ENCODE peak calls at places on chromosomes 13 and 19, in six cellular contexts. One of them, this sample, is unnamed.

GRCh38 chr13:80134360-80134759 is 206.6 kb downstream of the SPRY2 start:
- DNase-seq in neural progenitor cell: peak; percentile 73
- DNase-seq in fibroblast of lung: no peak
- DNase-seq in mammary epithelial cell: no peak
- DNase-seq in A549: no peak
- DNase-seq in IMR-90: no peak
- DNase-seq in this sample: no peak

GRCh38 chr19:38852231-38853044 is 2.7 kb upstream of the HNRNPL start:
- DNase-seq in IMR-90: peak; percentile 79
- DNase-seq in fibroblast of lung: peak; percentile 60
- DNase-seq in mammary epithelial cell: peak; percentile 64
- DNase-seq in A549: peak; percentile 86
- DNase-seq in neural progenitor cell: peak; percentile 60
- DNase-seq in this sample: no peak

GRCh38 chr13:31476753-31477152 is 262.6 kb upstream of the RXFP2 start:
- DNase-seq in mammary epithelial cell: no peak
- DNase-seq in IMR-90: no peak
- DNase-seq in neural progenitor cell: no peak
- DNase-seq in A549: peak; percentile 1
- DNase-seq in fibroblast of lung: peak; percentile 28
- DNase-seq in this sample: no peak

GRCh38 chr13:27319404-27319803 is 48.8 kb downstream of the RASL11A start:
- DNase-seq in A549: no peak
- DNase-seq in fibroblast of lung: no peak
- DNase-seq in IMR-90: no peak
- DNase-seq in mammary epithelial cell: no peak
- DNase-seq in neural progenitor cell: no peak
- DNase-seq in this sample: no peak

GRCh38 chr13:77492982-77493381 is 42.5 kb upstream of the SCEL start:
- DNase-seq in mammary epithelial cell: peak; percentile 16
- DNase-seq in fibroblast of lung: peak; percentile 42
- DNase-seq in A549: no peak
- DNase-seq in neural progenitor cell: no peak
- DNase-seq in IMR-90: no peak
- DNase-seq in this sample: peak; percentile 4

GRCh38 chr13:111518161-111518791 is 197.8 kb downstream of the TEX29 start:
- DNase-seq in mammary epithelial cell: no peak
- DNase-seq in fibroblast of lung: no peak
- DNase-seq in neural progenitor cell: no peak
- DNase-seq in A549: no peak
- DNase-seq in IMR-90: no peak
- DNase-seq in this sample: no peak

GRCh38 chr13:33206425-33206824 is 79.1 kb downstream of the STARD13 start:
- DNase-seq in fibroblast of lung: peak; percentile 51
- DNase-seq in IMR-90: peak; percentile 76
- DNase-seq in neural progenitor cell: no peak
- DNase-seq in A549: no peak
- DNase-seq in mammary epithelial cell: no peak
- DNase-seq in this sample: no peak

GRCh38 chr13:23160241-23161175 is 20.3 kb upstream of the SGCG start:
- DNase-seq in fibroblast of lung: peak; percentile 71
- DNase-seq in IMR-90: no peak
- DNase-seq in neural progenitor cell: peak; percentile 53
- DNase-seq in mammary epithelial cell: no peak
- DNase-seq in A549: no peak
- DNase-seq in this sample: no peak

GRCh38 chr19:16191216-16191908 is 6.2 kb downstream of the FAM32A start:
- DNase-seq in A549: no peak
- DNase-seq in neural progenitor cell: no peak
- DNase-seq in fibroblast of lung: no peak
- DNase-seq in IMR-90: no peak
- DNase-seq in mammary epithelial cell: no peak
- DNase-seq in this sample: no peak

GRCh38 chr19:10718205-10719196 is 622 bp downstream of the DNM2 start:
- DNase-seq in fibroblast of lung: peak; percentile 21
- DNase-seq in neural progenitor cell: peak; percentile 71
- DNase-seq in mammary epithelial cell: peak; percentile 31
- DNase-seq in A549: no peak
- DNase-seq in IMR-90: peak; percentile 28
- DNase-seq in this sample: no peak

GRCh38 chr13:29125934-29126424 is 305.8 kb downstream of the MTUS2 start:
- DNase-seq in mammary epithelial cell: no peak
- DNase-seq in IMR-90: no peak
- DNase-seq in A549: no peak
- DNase-seq in fibroblast of lung: no peak
- DNase-seq in neural progenitor cell: no peak
- DNase-seq in this sample: no peak

GRCh38 chr19:55687281-55688172 is 12.5 kb downstream of the EPN1 start:
- DNase-seq in IMR-90: no peak
- DNase-seq in A549: no peak
- DNase-seq in neural progenitor cell: no peak
- DNase-seq in fibroblast of lung: no peak
- DNase-seq in mammary epithelial cell: no peak
- DNase-seq in this sample: no peak

GRCh38 chr19:18749362-18750231 is 41.5 kb downstream of the COMP start:
- DNase-seq in fibroblast of lung: no peak
- DNase-seq in A549: no peak
- DNase-seq in neural progenitor cell: peak; percentile 42
- DNase-seq in mammary epithelial cell: no peak
- DNase-seq in IMR-90: no peak
- DNase-seq in this sample: no peak
- H3K4me2 ChIP-seq in fibroblast of lung: no peak overlapping the region
- H3K4me2 ChIP-seq in A549: no peak overlapping the region
- H3K4me2 ChIP-seq in neural progenitor cell: peak overlapping the region; percentile 49
- H3K4me2 ChIP-seq in mammary epithelial cell: no peak overlapping the region
- H3K4me2 ChIP-seq in IMR-90: no peak overlapping the region
- H3K4me2 ChIP-seq in this sample: no peak overlapping the region

GRCh38 chr19:5001547-5002131 is 32.7 kb downstream of the KDM4B start:
- DNase-seq in IMR-90: peak; percentile 71
- DNase-seq in A549: peak; percentile 51
- DNase-seq in neural progenitor cell: peak; percentile 61
- DNase-seq in fibroblast of lung: peak; percentile 63
- DNase-seq in mammary epithelial cell: peak; percentile 25
- DNase-seq in this sample: peak; percentile 58
- H3K4me2 ChIP-seq in IMR-90: no peak overlapping the region
- H3K4me2 ChIP-seq in A549: peak overlapping the region; percentile 61
- H3K4me2 ChIP-seq in neural progenitor cell: no peak overlapping the region
- H3K4me2 ChIP-seq in fibroblast of lung: no peak overlapping the region
- H3K4me2 ChIP-seq in mammary epithelial cell: no peak overlapping the region
- H3K4me2 ChIP-seq in this sample: peak overlapping the region; percentile 55

GRCh38 chr13:95209109-95209508 is 92.1 kb downstream of the ABCC4 start:
- DNase-seq in IMR-90: no peak
- DNase-seq in A549: no peak
- DNase-seq in mammary epithelial cell: no peak
- DNase-seq in neural progenitor cell: no peak
- DNase-seq in fibroblast of lung: no peak
- DNase-seq in this sample: no peak

GRCh38 chr13:95204231-95204765 is 97.0 kb downstream of the ABCC4 start:
- DNase-seq in neural progenitor cell: no peak
- DNase-seq in A549: no peak
- DNase-seq in fibroblast of lung: no peak
- DNase-seq in IMR-90: no peak
- DNase-seq in mammary epithelial cell: no peak
- DNase-seq in this sample: no peak

GRCh38 chr13:95212962-95213850 is 88.0 kb downstream of the ABCC4 start:
- DNase-seq in A549: no peak
- DNase-seq in IMR-90: no peak
- DNase-seq in fibroblast of lung: no peak
- DNase-seq in neural progenitor cell: no peak
- DNase-seq in mammary epithelial cell: no peak
- DNase-seq in this sample: no peak

GRCh38 chr13:95206116-95206515 is 95.1 kb downstream of the ABCC4 start:
- DNase-seq in neural progenitor cell: no peak
- DNase-seq in mammary epithelial cell: no peak
- DNase-seq in A549: no peak
- DNase-seq in fibroblast of lung: no peak
- DNase-seq in IMR-90: no peak
- DNase-seq in this sample: no peak

GRCh38 chr13:95207769-95208366 is 93.4 kb downstream of the ABCC4 start:
- DNase-seq in A549: no peak
- DNase-seq in fibroblast of lung: no peak
- DNase-seq in mammary epithelial cell: no peak
- DNase-seq in neural progenitor cell: no peak
- DNase-seq in IMR-90: no peak
- DNase-seq in this sample: no peak
- H3K4me2 ChIP-seq in A549: no peak overlapping the region
- H3K4me2 ChIP-seq in fibroblast of lung: no peak overlapping the region
- H3K4me2 ChIP-seq in mammary epithelial cell: no peak overlapping the region
- H3K4me2 ChIP-seq in neural progenitor cell: no peak overlapping the region
- H3K4me2 ChIP-seq in IMR-90: no peak overlapping the region
- H3K4me2 ChIP-seq in this sample: no peak overlapping the region

DNA sequence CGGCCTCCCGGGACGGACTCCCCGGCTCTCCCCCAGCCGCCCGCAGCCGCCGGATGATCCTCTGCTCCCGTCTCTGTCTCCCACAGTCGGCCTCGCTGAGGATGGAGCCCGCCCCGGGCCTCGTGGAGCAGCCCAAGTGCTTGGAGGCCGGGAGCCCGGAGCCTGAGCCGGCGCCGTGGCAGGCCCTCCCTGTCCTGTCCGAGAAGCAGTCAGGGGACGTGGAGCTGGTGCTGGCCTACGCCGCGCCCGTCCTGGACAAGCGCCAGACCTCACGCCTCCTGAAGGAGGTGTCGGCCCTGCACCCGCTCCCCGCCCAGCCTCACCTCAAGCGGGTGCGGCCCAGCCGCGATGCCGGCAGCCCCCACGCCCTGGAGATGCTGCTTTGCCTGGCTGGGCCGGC is 6.8 kb downstream of the ADAT3 start:
- DNase-seq in neural progenitor cell: no peak
- DNase-seq in fibroblast of lung: no peak
- DNase-seq in IMR-90: no peak
- DNase-seq in A549: no peak
- DNase-seq in mammary epithelial cell: no peak
- DNase-seq in this sample: no peak
- H3K4me2 ChIP-seq in neural progenitor cell: no peak overlapping the region
- H3K4me2 ChIP-seq in fibroblast of lung: no peak overlapping the region
- H3K4me2 ChIP-seq in IMR-90: no peak overlapping the region
- H3K4me2 ChIP-seq in A549: no peak overlapping the region
- H3K4me2 ChIP-seq in mammary epithelial cell: no peak overlapping the region
- H3K4me2 ChIP-seq in this sample: no peak overlapping the region

DNA sequence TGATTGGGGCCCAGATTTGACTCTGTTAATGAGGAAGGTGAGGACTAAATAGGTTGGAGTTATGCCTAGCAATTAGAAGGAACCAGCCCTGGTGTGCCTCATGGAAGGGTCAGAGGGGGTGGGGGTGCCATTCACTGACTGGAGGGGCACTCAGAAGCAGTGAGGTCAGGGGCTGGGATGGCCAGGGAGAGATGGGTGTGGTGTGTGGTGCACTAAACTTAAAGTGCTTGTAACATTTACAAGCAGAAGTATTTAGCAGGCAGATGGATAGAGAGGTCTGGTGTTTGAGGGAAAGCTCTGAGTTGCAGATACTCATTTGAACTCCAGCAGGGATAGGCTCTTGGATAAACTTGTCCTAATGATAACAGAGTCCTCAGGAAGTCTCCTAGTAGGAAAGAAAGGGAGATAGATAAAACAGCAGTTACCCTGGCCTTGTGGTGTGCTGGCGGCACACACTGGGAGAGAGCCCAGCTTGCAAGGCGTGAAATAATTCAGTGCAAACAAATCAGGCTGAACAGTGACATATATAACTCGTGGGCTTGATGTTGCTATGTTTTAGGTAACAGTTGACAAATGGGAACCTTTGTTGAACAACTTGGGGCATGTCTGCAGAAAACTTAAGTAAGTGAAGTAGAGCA is 20.0 kb upstream of the UPF3A start:
- DNase-seq in fibroblast of lung: no peak
- DNase-seq in IMR-90: no peak
- DNase-seq in A549: no peak
- DNase-seq in mammary epithelial cell: no peak
- DNase-seq in neural progenitor cell: no peak
- DNase-seq in this sample: no peak
- H3K4me2 ChIP-seq in fibroblast of lung: no peak overlapping the region
- H3K4me2 ChIP-seq in IMR-90: no peak overlapping the region
- H3K4me2 ChIP-seq in A549: no peak overlapping the region
- H3K4me2 ChIP-seq in mammary epithelial cell: no peak overlapping the region
- H3K4me2 ChIP-seq in neural progenitor cell: no peak overlapping the region
- H3K4me2 ChIP-seq in this sample: no peak overlapping the region

DNA sequence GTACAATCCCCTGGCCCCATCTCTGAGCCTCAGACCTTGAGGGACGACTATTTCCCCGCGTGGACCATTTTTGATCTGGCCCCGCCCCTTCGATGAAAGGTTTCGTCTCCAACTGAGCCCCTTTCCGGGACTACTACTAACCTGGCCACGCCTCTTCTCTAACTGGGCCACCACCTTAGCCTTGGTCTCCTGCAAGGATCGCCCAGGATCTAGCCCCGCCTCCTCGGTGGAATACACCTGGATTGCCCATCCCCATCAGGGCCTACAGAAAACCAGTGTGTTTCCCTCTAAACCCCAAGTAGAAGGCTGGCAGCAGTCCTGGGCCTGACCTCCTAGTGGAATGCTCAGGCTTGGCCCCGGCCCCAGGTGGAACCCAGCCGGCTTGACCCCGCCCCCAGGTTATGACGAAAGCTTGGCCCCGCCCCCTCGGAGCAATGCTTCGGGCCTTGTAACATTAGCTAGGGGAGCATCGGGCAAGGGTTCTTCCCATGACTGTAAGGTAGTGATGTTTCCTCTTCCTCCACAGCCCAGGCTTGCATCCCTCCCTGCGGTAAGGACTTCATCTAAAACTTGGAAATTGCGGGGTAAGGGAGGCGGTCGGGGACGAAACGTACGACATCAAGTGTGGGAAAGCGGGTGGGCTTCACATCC is 9.1 kb downstream of the SPACA6 start:
- DNase-seq in IMR-90: peak; percentile 24
- DNase-seq in neural progenitor cell: peak; percentile 85
- DNase-seq in mammary epithelial cell: peak; percentile 63
- DNase-seq in fibroblast of lung: peak; percentile 36
- DNase-seq in A549: peak; percentile 74
- DNase-seq in this sample: no peak
- H3K4me2 ChIP-seq in IMR-90: no peak overlapping the region
- H3K4me2 ChIP-seq in neural progenitor cell: peak overlapping the region; percentile 94
- H3K4me2 ChIP-seq in mammary epithelial cell: no peak overlapping the region
- H3K4me2 ChIP-seq in fibroblast of lung: no peak overlapping the region
- H3K4me2 ChIP-seq in A549: no peak overlapping the region
- H3K4me2 ChIP-seq in this sample: no peak overlapping the region

DNA sequence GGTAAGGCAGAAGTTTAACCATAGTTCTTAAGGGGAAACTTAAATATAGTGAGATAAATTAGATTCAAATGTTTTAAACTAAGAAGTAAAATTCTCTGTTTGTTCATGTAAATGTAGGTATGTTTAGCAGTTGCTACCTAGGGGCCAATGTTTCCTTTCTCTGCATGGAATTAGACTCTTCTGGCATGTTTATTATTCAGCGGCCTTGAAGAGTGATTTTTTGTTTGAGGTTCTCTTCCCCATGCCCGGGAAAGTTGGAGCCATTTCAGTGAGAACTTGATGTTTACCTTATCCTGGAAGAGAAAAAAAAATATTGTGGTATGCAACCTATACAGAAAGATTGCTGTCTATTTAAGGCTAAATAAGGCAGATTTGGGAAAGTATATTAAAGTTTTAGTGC is 492.9 kb downstream of the KLF5 start:
- DNase-seq in A549: no peak
- DNase-seq in IMR-90: no peak
- DNase-seq in fibroblast of lung: no peak
- DNase-seq in neural progenitor cell: no peak
- DNase-seq in mammary epithelial cell: no peak
- DNase-seq in this sample: no peak
- H3K4me2 ChIP-seq in A549: no peak overlapping the region
- H3K4me2 ChIP-seq in IMR-90: no peak overlapping the region
- H3K4me2 ChIP-seq in fibroblast of lung: no peak overlapping the region
- H3K4me2 ChIP-seq in neural progenitor cell: no peak overlapping the region
- H3K4me2 ChIP-seq in mammary epithelial cell: no peak overlapping the region
- H3K4me2 ChIP-seq in this sample: no peak overlapping the region

This sample was measured in HepG2.